ENCODE peak calls at places on chromosomes 6 and 20, in four cellular contexts. R, C, M and T are unnamed samples.

GRCh38 chr6:20868397-20869185 is 334.3 kb downstream of the CDKAL1 start:
- DNase-seq in C (no peak), M (no peak), R (no peak), T (no peak)

GRCh38 chr6:89353118-89353556 is 615 bp upstream of the UBE2J1 start:
- DNase-seq in R (no peak), M (no peak), C (no peak), T (no peak)

GRCh38 chr6:97958143-97958542 is 675.1 kb upstream of the MMS22L start:
- DNase-seq in M (no peak), C (no peak), R (no peak), T (peak)

GRCh38 chr6:6972456-6972855 is 135.3 kb upstream of the RREB1 start:
- DNase-seq in M (peak), R (no peak), C (no peak), T (no peak)

GRCh38 chr6:112802154-112802553 is 455.0 kb downstream of the RFPL4B start:
- DNase-seq in M (no peak), R (no peak), C (no peak), T (no peak)

GRCh38 chr6:11975353-11975977 is 36.6 kb upstream of the HIVEP1 start:
- DNase-seq in R (no peak), C (peak), M (peak), T (no peak)

GRCh38 chr6:131669891-131670290 is 31.3 kb downstream of the OR2A4 start:
- DNase-seq in R (no peak), M (no peak), C (no peak), T (no peak)

GRCh38 chr6:135094403-135094821 is 39.8 kb upstream of the HBS1L start:
- DNase-seq in R (no peak), C (no peak), M (no peak), T (no peak)

GRCh38 chr20:57651977-57652864 is 32.0 kb upstream of the ZBP1 start:
- DNase-seq in R (no peak), M (no peak), C (no peak), T (no peak)

GRCh38 chr6:161354241-161354840 is 80.5 kb upstream of the AGPAT4 start:
- DNase-seq in R (no peak), C (no peak), M (no peak), T (no peak)

GRCh38 chr6:11806561-11807317 is 28.1 kb upstream of the ADTRP start:
- DNase-seq in M (no peak), R (no peak), C (no peak), T (no peak)

GRCh38 chr6:79257381-79258205 is 23.1 kb upstream of the HMGN3 start:
- DNase-seq in R (no peak), C (no peak), M (peak), T (no peak)

GRCh38 chr20:56249244-56249955 is 868 bp downstream of the MC3R start:
- DNase-seq in M (peak), R (peak), C (no peak), T (peak)

GRCh38 chr6:83846291-83846690 is 6.9 kb upstream of the RIPPLY2 start:
- DNase-seq in R (no peak), C (no peak), M (no peak), T (no peak)

GRCh38 chr20:11929947-11930346 is 12.3 kb downstream of the BTBD3 start:
- DNase-seq in C (no peak), R (no peak), M (no peak), T (no peak)

GRCh38 chr6:110874880-110875547 is 429 bp downstream of the AMD1 start:
- DNase-seq in C (no peak), M (no peak), R (no peak), T (no peak)

GRCh38 chr6:22147983-22148797 is 148.6 kb downstream of the PRL start:
- DNase-seq in R (peak), M (no peak), C (no peak), T (no peak)

GRCh38 chr6:113442040-113442439 is 415.1 kb upstream of the MARCKS start:
- DNase-seq in R (no peak), M (no peak), C (no peak), T (no peak)

GRCh38 chr6:121497869-121498462 is 62.5 kb downstream of the GJA1 start:
- DNase-seq in M (no peak), C (no peak), R (no peak), T (no peak)

GRCh38 chr20:2314759-2315439 is 19.1 kb downstream of the TGM3 start:
- DNase-seq in M (peak), R (no peak), C (no peak), T (no peak)

GRCh38 chr6:164152611-164153010 is 738.1 kb downstream of the QKI start:
- DNase-seq in M (no peak), C (no peak), R (no peak), T (no peak)

GRCh38 chr6:157169186-157169585 is 154.1 kb downstream of the TMEM242 start:
- DNase-seq in R (no peak), M (no peak), C (no peak), T (no peak)

GRCh38 chr6:39226606-39227300 is 2.5 kb downstream of the KCNK5 start:
- DNase-seq in M (no peak), C (no peak), R (no peak), T (no peak)

GRCh38 chr20:14751191-14751590 is 413.8 kb upstream of the FLRT3 start:
- DNase-seq in R (no peak), M (no peak), C (no peak), T (no peak)

GRCh38 chr6:39366875-39367618 is 44.5 kb upstream of the KCNK16 start:
- DNase-seq in C (no peak), M (no peak), R (no peak), T (no peak)

GRCh38 chr6:124961784-124962611 is at the start of gene RNF217:
- DNase-seq in M (peak), C (no peak), R (no peak), T (peak)

DNA sequence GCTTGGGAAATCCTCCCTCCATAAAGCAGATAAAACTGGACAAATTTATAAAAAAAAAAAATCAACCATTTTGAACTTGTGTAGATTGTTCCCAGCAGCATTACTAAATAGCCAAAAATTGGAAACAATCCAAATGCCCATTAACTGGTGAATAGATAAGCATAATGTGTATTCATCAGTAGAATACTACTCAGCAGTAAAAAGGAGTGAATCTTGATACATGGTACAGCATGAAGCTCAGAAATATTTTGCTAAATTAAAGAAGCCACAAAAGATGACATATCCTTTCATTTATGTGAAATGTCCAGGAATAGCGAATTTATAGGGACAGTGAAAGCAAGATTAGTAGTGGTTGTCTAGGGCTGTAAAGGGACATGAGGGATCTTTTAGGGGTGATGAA is 59.3 kb downstream of the CBFA2T2 start:
- DNase-seq in C (no peak), M (no peak), R (no peak), T (no peak)
- TF ChIP-seq TCF7 in C (no peak), M (no peak), R (no peak), T (no peak)

GRCh38 chr6:35318200-35318844 is 20.7 kb downstream of the DEF6 start:
- DNase-seq in R (peak), C (no peak), M (no peak), T (peak)
- TF ChIP-seq TCF7 in R (no peak), C (no peak), M (no peak), T (no peak)

DNA sequence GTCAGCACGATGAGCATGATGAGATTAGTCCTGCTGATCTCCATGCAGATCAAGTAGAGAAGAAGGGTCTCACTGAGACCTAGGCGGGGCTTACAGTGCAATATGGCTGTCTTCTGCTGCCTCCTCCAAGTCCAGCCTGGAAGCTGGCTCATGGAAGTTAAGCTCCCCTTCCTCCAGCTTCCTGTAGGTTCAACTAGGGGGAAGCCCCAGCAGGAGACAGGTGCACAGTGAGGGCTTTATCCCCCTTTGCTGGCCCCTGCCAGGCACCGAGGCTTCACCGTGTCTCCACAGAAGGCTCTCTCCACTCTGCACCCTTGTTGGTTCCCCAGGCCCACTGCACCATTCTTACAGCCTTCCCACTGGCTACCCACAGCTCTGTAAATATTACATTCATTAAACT is 90.3 kb downstream of the SLC2A10 start:
- DNase-seq in C (no peak), M (no peak), R (no peak), T (no peak)
- TF ChIP-seq TCF7 in C (no peak), M (no peak), R (no peak), T (no peak)

DNA sequence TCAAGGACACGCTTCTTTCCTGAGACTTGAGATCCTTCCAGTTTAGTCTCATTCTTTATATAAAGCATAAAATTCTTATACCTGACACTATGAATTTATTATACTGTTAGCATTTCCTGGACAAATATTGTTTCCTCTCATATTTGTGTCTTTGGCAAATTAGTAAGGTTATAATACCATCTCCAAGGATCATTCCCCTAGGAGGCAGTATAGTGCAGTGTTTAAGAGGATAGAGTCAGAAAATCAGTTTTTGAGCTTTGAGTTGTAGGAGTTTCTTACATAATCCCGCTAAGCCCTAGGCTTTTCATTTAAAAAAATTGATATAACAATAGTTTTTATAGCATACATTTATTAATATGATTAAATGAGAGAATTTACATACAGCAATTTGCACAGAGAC is 510.8 kb downstream of the TENT5A start:
- DNase-seq in R (peak), M (no peak), C (no peak), T (no peak)
- TF ChIP-seq TCF7 in R (no peak), M (no peak), C (no peak), T (no peak)